ENCODE peak calls at places on chromosomes 5 and 9, in seven cellular contexts. One of them, this sample, is unnamed.

GRCh38 chr9:14439555-14439954 is 125.6 kb upstream of the NFIB start:
- DNase-seq in tibial artery: no peak
- DNase-seq in cardiac fibroblast: no peak
- DNase-seq in lower lobe of right lung: no peak
- DNase-seq in iPS-NIHi11: no peak
- DNase-seq in stimulated activated CD8-positive, alpha-beta memory T cell treated with anti-CD3 and anti-CD28 coated beads, Interleukin-15, amount 100 ng/mL, for 4 hours: no peak
- DNase-seq in NCI-H2029: no peak
- DNase-seq in this sample: no peak

GRCh38 chr5:79135790-79136553 is 24.4 kb downstream of the BHMT start:
- DNase-seq in tibial artery: no peak
- DNase-seq in cardiac fibroblast: no peak
- DNase-seq in lower lobe of right lung: no peak
- DNase-seq in iPS-NIHi11: no peak
- DNase-seq in stimulated activated CD8-positive, alpha-beta memory T cell treated with anti-CD3 and anti-CD28 coated beads, Interleukin-15, amount 100 ng/mL, for 4 hours: no peak
- DNase-seq in NCI-H2029: no peak
- DNase-seq in this sample: no peak

GRCh38 chr9:76912631-76913275 is 6.8 kb upstream of the PRUNE2 start:
- DNase-seq in tibial artery: no peak
- DNase-seq in cardiac fibroblast: peak; percentile 79
- DNase-seq in lower lobe of right lung: no peak
- DNase-seq in iPS-NIHi11: no peak
- DNase-seq in stimulated activated CD8-positive, alpha-beta memory T cell treated with anti-CD3 and anti-CD28 coated beads, Interleukin-15, amount 100 ng/mL, for 4 hours: no peak
- DNase-seq in NCI-H2029: peak; percentile 68
- DNase-seq in this sample: peak; percentile 9

GRCh38 chr5:111071413-111071812 is at the start of gene TSLP:
- DNase-seq in tibial artery: no peak
- DNase-seq in cardiac fibroblast: no peak
- DNase-seq in lower lobe of right lung: no peak
- DNase-seq in iPS-NIHi11: no peak
- DNase-seq in stimulated activated CD8-positive, alpha-beta memory T cell treated with anti-CD3 and anti-CD28 coated beads, Interleukin-15, amount 100 ng/mL, for 4 hours: no peak
- DNase-seq in NCI-H2029: no peak
- DNase-seq in this sample: peak; percentile 41

GRCh38 chr5:63500242-63500641 is 462.0 kb downstream of the HTR1A start:
- DNase-seq in tibial artery: no peak
- DNase-seq in cardiac fibroblast: no peak
- DNase-seq in lower lobe of right lung: no peak
- DNase-seq in iPS-NIHi11: no peak
- DNase-seq in stimulated activated CD8-positive, alpha-beta memory T cell treated with anti-CD3 and anti-CD28 coated beads, Interleukin-15, amount 100 ng/mL, for 4 hours: no peak
- DNase-seq in NCI-H2029: no peak
- DNase-seq in this sample: no peak

GRCh38 chr9:115262477-115262876 is 144.5 kb upstream of the TNC start:
- DNase-seq in tibial artery: no peak
- DNase-seq in cardiac fibroblast: peak; percentile 65
- DNase-seq in lower lobe of right lung: peak; percentile 79
- DNase-seq in iPS-NIHi11: peak; percentile 56
- DNase-seq in stimulated activated CD8-positive, alpha-beta memory T cell treated with anti-CD3 and anti-CD28 coated beads, Interleukin-15, amount 100 ng/mL, for 4 hours: no peak
- DNase-seq in NCI-H2029: peak; percentile 98
- DNase-seq in this sample: peak; percentile 84

GRCh38 chr5:136006767-136007251 is 22.0 kb upstream of the TGFBI start:
- DNase-seq in tibial artery: no peak
- DNase-seq in cardiac fibroblast: peak; percentile 97
- DNase-seq in lower lobe of right lung: no peak
- DNase-seq in iPS-NIHi11: no peak
- DNase-seq in stimulated activated CD8-positive, alpha-beta memory T cell treated with anti-CD3 and anti-CD28 coated beads, Interleukin-15, amount 100 ng/mL, for 4 hours: no peak
- DNase-seq in NCI-H2029: no peak
- DNase-seq in this sample: peak; percentile 91

GRCh38 chr5:71587709-71588532 is 781 bp downstream of the MCCC2 start:
- DNase-seq in tibial artery: no peak
- DNase-seq in cardiac fibroblast: no peak
- DNase-seq in lower lobe of right lung: no peak
- DNase-seq in iPS-NIHi11: peak; percentile 24
- DNase-seq in stimulated activated CD8-positive, alpha-beta memory T cell treated with anti-CD3 and anti-CD28 coated beads, Interleukin-15, amount 100 ng/mL, for 4 hours: no peak
- DNase-seq in NCI-H2029: no peak
- DNase-seq in this sample: no peak

GRCh38 chr5:15526413-15526812 is 26.4 kb downstream of the FBXL7 start:
- DNase-seq in tibial artery: no peak
- DNase-seq in cardiac fibroblast: no peak
- DNase-seq in lower lobe of right lung: no peak
- DNase-seq in iPS-NIHi11: no peak
- DNase-seq in stimulated activated CD8-positive, alpha-beta memory T cell treated with anti-CD3 and anti-CD28 coated beads, Interleukin-15, amount 100 ng/mL, for 4 hours: no peak
- DNase-seq in NCI-H2029: no peak
- DNase-seq in this sample: no peak

GRCh38 chr5:125450803-125451202 is 704.4 kb upstream of the ZNF608 start:
- DNase-seq in tibial artery: no peak
- DNase-seq in cardiac fibroblast: peak; percentile 70
- DNase-seq in lower lobe of right lung: no peak
- DNase-seq in iPS-NIHi11: no peak
- DNase-seq in stimulated activated CD8-positive, alpha-beta memory T cell treated with anti-CD3 and anti-CD28 coated beads, Interleukin-15, amount 100 ng/mL, for 4 hours: no peak
- DNase-seq in NCI-H2029: no peak
- DNase-seq in this sample: no peak

GRCh38 chr9:5186416-5187169 is 1.2 kb upstream of the INSL6 start:
- DNase-seq in tibial artery: no peak
- DNase-seq in cardiac fibroblast: peak; percentile 78
- DNase-seq in lower lobe of right lung: no peak
- DNase-seq in iPS-NIHi11: peak; percentile 71
- DNase-seq in stimulated activated CD8-positive, alpha-beta memory T cell treated with anti-CD3 and anti-CD28 coated beads, Interleukin-15, amount 100 ng/mL, for 4 hours: no peak
- DNase-seq in NCI-H2029: no peak
- DNase-seq in this sample: peak; percentile 66

GRCh38 chr9:129109504-129109903 is 1.1 kb downstream of the CRAT start:
- DNase-seq in tibial artery: peak; percentile 65
- DNase-seq in cardiac fibroblast: peak; percentile 55
- DNase-seq in lower lobe of right lung: no peak
- DNase-seq in iPS-NIHi11: no peak
- DNase-seq in stimulated activated CD8-positive, alpha-beta memory T cell treated with anti-CD3 and anti-CD28 coated beads, Interleukin-15, amount 100 ng/mL, for 4 hours: no peak
- DNase-seq in NCI-H2029: no peak
- DNase-seq in this sample: peak; percentile 34

GRCh38 chr9:131012396-131012917 is 3.5 kb downstream of the LAMC3 start:
- DNase-seq in tibial artery: no peak
- DNase-seq in cardiac fibroblast: no peak
- DNase-seq in lower lobe of right lung: no peak
- DNase-seq in iPS-NIHi11: no peak
- DNase-seq in stimulated activated CD8-positive, alpha-beta memory T cell treated with anti-CD3 and anti-CD28 coated beads, Interleukin-15, amount 100 ng/mL, for 4 hours: no peak
- DNase-seq in NCI-H2029: no peak
- DNase-seq in this sample: peak; percentile 50

GRCh38 chr5:28190011-28190410 is 1151.6 kb upstream of the CDH9 start:
- DNase-seq in tibial artery: no peak
- DNase-seq in cardiac fibroblast: no peak
- DNase-seq in lower lobe of right lung: no peak
- DNase-seq in iPS-NIHi11: no peak
- DNase-seq in stimulated activated CD8-positive, alpha-beta memory T cell treated with anti-CD3 and anti-CD28 coated beads, Interleukin-15, amount 100 ng/mL, for 4 hours: no peak
- DNase-seq in NCI-H2029: no peak
- DNase-seq in this sample: no peak

GRCh38 chr5:39491210-39491609 is 66.4 kb upstream of the DAB2 start:
- DNase-seq in tibial artery: no peak
- DNase-seq in cardiac fibroblast: no peak
- DNase-seq in lower lobe of right lung: no peak
- DNase-seq in iPS-NIHi11: no peak
- DNase-seq in stimulated activated CD8-positive, alpha-beta memory T cell treated with anti-CD3 and anti-CD28 coated beads, Interleukin-15, amount 100 ng/mL, for 4 hours: no peak
- DNase-seq in NCI-H2029: no peak
- DNase-seq in this sample: no peak

GRCh38 chr5:5385326-5385725 is 37.2 kb upstream of the ICE1 start:
- DNase-seq in tibial artery: no peak
- DNase-seq in cardiac fibroblast: no peak
- DNase-seq in lower lobe of right lung: no peak
- DNase-seq in iPS-NIHi11: no peak
- DNase-seq in stimulated activated CD8-positive, alpha-beta memory T cell treated with anti-CD3 and anti-CD28 coated beads, Interleukin-15, amount 100 ng/mL, for 4 hours: no peak
- DNase-seq in NCI-H2029: no peak
- DNase-seq in this sample: no peak

GRCh38 chr5:111954516-111955337 is 197.7 kb upstream of the NREP start:
- DNase-seq in tibial artery: no peak
- DNase-seq in cardiac fibroblast: peak; percentile 63
- DNase-seq in lower lobe of right lung: no peak
- DNase-seq in iPS-NIHi11: no peak
- DNase-seq in stimulated activated CD8-positive, alpha-beta memory T cell treated with anti-CD3 and anti-CD28 coated beads, Interleukin-15, amount 100 ng/mL, for 4 hours: no peak
- DNase-seq in NCI-H2029: no peak
- DNase-seq in this sample: peak; percentile 49

GRCh38 chr9:123568691-123569342 is 212.8 kb downstream of the CRB2 start:
- DNase-seq in tibial artery: no peak
- DNase-seq in cardiac fibroblast: peak; percentile 38
- DNase-seq in lower lobe of right lung: no peak
- DNase-seq in iPS-NIHi11: no peak
- DNase-seq in stimulated activated CD8-positive, alpha-beta memory T cell treated with anti-CD3 and anti-CD28 coated beads, Interleukin-15, amount 100 ng/mL, for 4 hours: no peak
- DNase-seq in NCI-H2029: no peak
- DNase-seq in this sample: no peak

GRCh38 chr5:100777680-100778281 is 125.3 kb downstream of the ST8SIA4 start:
- DNase-seq in tibial artery: peak; percentile 39
- DNase-seq in cardiac fibroblast: peak; percentile 89
- DNase-seq in lower lobe of right lung: no peak
- DNase-seq in iPS-NIHi11: no peak
- DNase-seq in stimulated activated CD8-positive, alpha-beta memory T cell treated with anti-CD3 and anti-CD28 coated beads, Interleukin-15, amount 100 ng/mL, for 4 hours: no peak
- DNase-seq in NCI-H2029: no peak
- DNase-seq in this sample: peak; percentile 81

GRCh38 chr5:89388872-89389271 is 505.9 kb upstream of the MEF2C start:
- DNase-seq in tibial artery: no peak
- DNase-seq in cardiac fibroblast: no peak
- DNase-seq in lower lobe of right lung: no peak
- DNase-seq in iPS-NIHi11: no peak
- DNase-seq in stimulated activated CD8-positive, alpha-beta memory T cell treated with anti-CD3 and anti-CD28 coated beads, Interleukin-15, amount 100 ng/mL, for 4 hours: no peak
- DNase-seq in NCI-H2029: no peak
- DNase-seq in this sample: no peak

GRCh38 chr9:103242025-103242424 is 246.9 kb downstream of the CYLC2 start:
- DNase-seq in tibial artery: no peak
- DNase-seq in cardiac fibroblast: peak; percentile 7
- DNase-seq in lower lobe of right lung: no peak
- DNase-seq in iPS-NIHi11: no peak
- DNase-seq in stimulated activated CD8-positive, alpha-beta memory T cell treated with anti-CD3 and anti-CD28 coated beads, Interleukin-15, amount 100 ng/mL, for 4 hours: no peak
- DNase-seq in NCI-H2029: no peak
- DNase-seq in this sample: no peak

GRCh38 chr5:88883566-88884434 is 816 bp upstream of the MEF2C start:
- DNase-seq in tibial artery: peak; percentile 76
- DNase-seq in cardiac fibroblast: peak; percentile 88
- DNase-seq in lower lobe of right lung: peak; percentile 75
- DNase-seq in iPS-NIHi11: peak; percentile 41
- DNase-seq in stimulated activated CD8-positive, alpha-beta memory T cell treated with anti-CD3 and anti-CD28 coated beads, Interleukin-15, amount 100 ng/mL, for 4 hours: no peak
- DNase-seq in NCI-H2029: peak; percentile 55
- DNase-seq in this sample: peak; percentile 90

GRCh38 chr5:59020611-59021285 is 437.9 kb downstream of the RAB3C start:
- DNase-seq in tibial artery: no peak
- DNase-seq in cardiac fibroblast: peak; percentile 68
- DNase-seq in lower lobe of right lung: no peak
- DNase-seq in iPS-NIHi11: peak; percentile 25
- DNase-seq in stimulated activated CD8-positive, alpha-beta memory T cell treated with anti-CD3 and anti-CD28 coated beads, Interleukin-15, amount 100 ng/mL, for 4 hours: no peak
- DNase-seq in NCI-H2029: no peak
- DNase-seq in this sample: no peak

GRCh38 chr5:16727937-16728336 is 111.1 kb upstream of the RETREG1 start:
- DNase-seq in tibial artery: peak; percentile 33
- DNase-seq in cardiac fibroblast: no peak
- DNase-seq in lower lobe of right lung: peak; percentile 51
- DNase-seq in iPS-NIHi11: no peak
- DNase-seq in stimulated activated CD8-positive, alpha-beta memory T cell treated with anti-CD3 and anti-CD28 coated beads, Interleukin-15, amount 100 ng/mL, for 4 hours: no peak
- DNase-seq in NCI-H2029: peak; percentile 91
- DNase-seq in this sample: no peak

GRCh38 chr9:94872921-94873511 is 146.5 kb downstream of the AOPEP start:
- DNase-seq in tibial artery: no peak
- DNase-seq in cardiac fibroblast: no peak
- DNase-seq in lower lobe of right lung: no peak
- DNase-seq in iPS-NIHi11: no peak
- DNase-seq in stimulated activated CD8-positive, alpha-beta memory T cell treated with anti-CD3 and anti-CD28 coated beads, Interleukin-15, amount 100 ng/mL, for 4 hours: no peak
- DNase-seq in NCI-H2029: no peak
- DNase-seq in this sample: no peak

GRCh38 chr5:306011-306805 is 15.3 kb upstream of the AHRR start:
- DNase-seq in tibial artery: no peak
- DNase-seq in cardiac fibroblast: no peak
- DNase-seq in lower lobe of right lung: no peak
- DNase-seq in iPS-NIHi11: no peak
- DNase-seq in stimulated activated CD8-positive, alpha-beta memory T cell treated with anti-CD3 and anti-CD28 coated beads, Interleukin-15, amount 100 ng/mL, for 4 hours: no peak
- DNase-seq in NCI-H2029: no peak
- DNase-seq in this sample: no peak

GRCh38 chr9:96071245-96072124 is 196.0 kb downstream of the ERCC6L2 start:
- DNase-seq in tibial artery: no peak
- DNase-seq in cardiac fibroblast: peak; percentile 35
- DNase-seq in lower lobe of right lung: no peak
- DNase-seq in iPS-NIHi11: peak; percentile 72
- DNase-seq in stimulated activated CD8-positive, alpha-beta memory T cell treated with anti-CD3 and anti-CD28 coated beads, Interleukin-15, amount 100 ng/mL, for 4 hours: no peak
- DNase-seq in NCI-H2029: no peak
- DNase-seq in this sample: peak; percentile 59

GRCh38 chr5:108884736-108885135 is 137.0 kb downstream of the FER start:
- DNase-seq in tibial artery: no peak
- DNase-seq in cardiac fibroblast: peak; percentile 65
- DNase-seq in lower lobe of right lung: no peak
- DNase-seq in iPS-NIHi11: no peak
- DNase-seq in stimulated activated CD8-positive, alpha-beta memory T cell treated with anti-CD3 and anti-CD28 coated beads, Interleukin-15, amount 100 ng/mL, for 4 hours: no peak
- DNase-seq in NCI-H2029: no peak
- DNase-seq in this sample: peak; percentile 85

GRCh38 chr9:2039294-2040180 is 24.4 kb downstream of the SMARCA2 start:
- DNase-seq in tibial artery: no peak
- DNase-seq in cardiac fibroblast: no peak
- DNase-seq in lower lobe of right lung: no peak
- DNase-seq in iPS-NIHi11: no peak
- DNase-seq in stimulated activated CD8-positive, alpha-beta memory T cell treated with anti-CD3 and anti-CD28 coated beads, Interleukin-15, amount 100 ng/mL, for 4 hours: no peak
- DNase-seq in NCI-H2029: no peak
- DNase-seq in this sample: no peak

GRCh38 chr5:110251366-110251765 is 475.1 kb downstream of the TMEM232 start:
- DNase-seq in tibial artery: no peak
- DNase-seq in cardiac fibroblast: no peak
- DNase-seq in lower lobe of right lung: no peak
- DNase-seq in iPS-NIHi11: no peak
- DNase-seq in stimulated activated CD8-positive, alpha-beta memory T cell treated with anti-CD3 and anti-CD28 coated beads, Interleukin-15, amount 100 ng/mL, for 4 hours: no peak
- DNase-seq in NCI-H2029: no peak
- DNase-seq in this sample: no peak

GRCh38 chr9:115018547-115019435 is 88.4 kb upstream of the TNFSF8 start:
- DNase-seq in tibial artery: no peak
- DNase-seq in cardiac fibroblast: peak; percentile 70
- DNase-seq in lower lobe of right lung: no peak
- DNase-seq in iPS-NIHi11: no peak
- DNase-seq in stimulated activated CD8-positive, alpha-beta memory T cell treated with anti-CD3 and anti-CD28 coated beads, Interleukin-15, amount 100 ng/mL, for 4 hours: no peak
- DNase-seq in NCI-H2029: no peak
- DNase-seq in this sample: peak; percentile 93

GRCh38 chr5:137733922-137734695 is 1.8 kb downstream of the KLHL3 start:
- DNase-seq in tibial artery: no peak
- DNase-seq in cardiac fibroblast: peak; percentile 34
- DNase-seq in lower lobe of right lung: no peak
- DNase-seq in iPS-NIHi11: no peak
- DNase-seq in stimulated activated CD8-positive, alpha-beta memory T cell treated with anti-CD3 and anti-CD28 coated beads, Interleukin-15, amount 100 ng/mL, for 4 hours: no peak
- DNase-seq in NCI-H2029: no peak
- DNase-seq in this sample: peak; percentile 6

GRCh38 chr9:104903609-104904008 is 24.3 kb downstream of the ABCA1 start:
- DNase-seq in tibial artery: no peak
- DNase-seq in cardiac fibroblast: peak; percentile 48
- DNase-seq in lower lobe of right lung: no peak
- DNase-seq in iPS-NIHi11: no peak
- DNase-seq in stimulated activated CD8-positive, alpha-beta memory T cell treated with anti-CD3 and anti-CD28 coated beads, Interleukin-15, amount 100 ng/mL, for 4 hours: no peak
- DNase-seq in NCI-H2029: no peak
- DNase-seq in this sample: peak; percentile 85

GRCh38 chr5:120604898-120605297 is 140.8 kb downstream of the PRR16 start:
- DNase-seq in tibial artery: no peak
- DNase-seq in cardiac fibroblast: peak; percentile 98
- DNase-seq in lower lobe of right lung: no peak
- DNase-seq in iPS-NIHi11: no peak
- DNase-seq in stimulated activated CD8-positive, alpha-beta memory T cell treated with anti-CD3 and anti-CD28 coated beads, Interleukin-15, amount 100 ng/mL, for 4 hours: no peak
- DNase-seq in NCI-H2029: no peak
- DNase-seq in this sample: peak; percentile 83

GRCh38 chr9:75128535-75128934 is 40.2 kb downstream of the OSTF1 start:
- DNase-seq in tibial artery: no peak
- DNase-seq in cardiac fibroblast: no peak
- DNase-seq in lower lobe of right lung: no peak
- DNase-seq in iPS-NIHi11: no peak
- DNase-seq in stimulated activated CD8-positive, alpha-beta memory T cell treated with anti-CD3 and anti-CD28 coated beads, Interleukin-15, amount 100 ng/mL, for 4 hours: no peak
- DNase-seq in NCI-H2029: no peak
- DNase-seq in this sample: no peak

GRCh38 chr5:15501057-15501791 is 1.2 kb downstream of the FBXL7 start:
- DNase-seq in tibial artery: peak; percentile 45
- DNase-seq in cardiac fibroblast: peak; percentile 81
- DNase-seq in lower lobe of right lung: no peak
- DNase-seq in iPS-NIHi11: peak; percentile 44
- DNase-seq in stimulated activated CD8-positive, alpha-beta memory T cell treated with anti-CD3 and anti-CD28 coated beads, Interleukin-15, amount 100 ng/mL, for 4 hours: no peak
- DNase-seq in NCI-H2029: no peak
- DNase-seq in this sample: peak; percentile 91

GRCh38 chr5:35354751-35355150 is 124.5 kb upstream of the PRLR start:
- DNase-seq in tibial artery: no peak
- DNase-seq in cardiac fibroblast: no peak
- DNase-seq in lower lobe of right lung: no peak
- DNase-seq in iPS-NIHi11: no peak
- DNase-seq in stimulated activated CD8-positive, alpha-beta memory T cell treated with anti-CD3 and anti-CD28 coated beads, Interleukin-15, amount 100 ng/mL, for 4 hours: no peak
- DNase-seq in NCI-H2029: no peak
- DNase-seq in this sample: no peak

GRCh38 chr9:133403766-133404439 is 13.9 kb downstream of the REXO4 start:
- DNase-seq in tibial artery: no peak
- DNase-seq in cardiac fibroblast: peak; percentile 19
- DNase-seq in lower lobe of right lung: peak; percentile 72
- DNase-seq in iPS-NIHi11: peak; percentile 80
- DNase-seq in stimulated activated CD8-positive, alpha-beta memory T cell treated with anti-CD3 and anti-CD28 coated beads, Interleukin-15, amount 100 ng/mL, for 4 hours: peak; percentile 25
- DNase-seq in NCI-H2029: peak; percentile 86
- DNase-seq in this sample: peak; percentile 7